ENCODE peak calls at places on chromosome 16, in six cellular contexts. W is PC-3, D is PC-9, A is MM.1S, T is GM23248, S is HCT116. O is an unnamed sample. For H3K9me2, the result is how much of the 10 kb centered on the place peaks cover.

GRCh38 chr16:3282103-3282746 is 1.1 kb upstream of the ZNF263 start:
- DNase-seq in W (peak), D (no peak), A (no peak), T (peak), S (no peak), O (no peak)

GRCh38 chr16:3797473-3797872 is 80.1 kb upstream of the TRAP1 start:
- DNase-seq in W (no peak), D (no peak), A (peak), T (no peak), S (no peak), O (no peak)

GRCh38 chr16:88195021-88195581 is 187.7 kb upstream of the ZNF469 start:
- DNase-seq in W (no peak), D (no peak), A (no peak), T (peak), S (no peak), O (no peak)

GRCh38 chr16:10514369-10515055 is 65.9 kb downstream of the EMP2 start:
- DNase-seq in W (peak), D (peak), A (peak), T (peak), S (peak), O (peak)

GRCh38 chr16:71629617-71630016 is 3.6 kb downstream of the MARVELD3 start:
- DNase-seq in W (no peak), D (no peak), A (no peak), T (no peak), S (no peak), O (no peak)

GRCh38 chr16:74592847-74593246 is 14.1 kb downstream of the GLG1 start:
- DNase-seq in W (no peak), D (no peak), A (no peak), T (no peak), S (no peak), O (no peak)

GRCh38 chr16:28522792-28523191 is 16.0 kb downstream of the NUPR1 start:
- DNase-seq in W (no peak), D (no peak), A (no peak), T (no peak), S (no peak), O (no peak)

GRCh38 chr16:52095466-52095865 is 451.5 kb downstream of the TOX3 start:
- DNase-seq in W (no peak), D (no peak), A (no peak), T (no peak), S (no peak), O (no peak)

GRCh38 chr16:49503242-49504022 is 129.8 kb downstream of the C16orf78 start:
- DNase-seq in W (no peak), D (no peak), A (no peak), T (no peak), S (no peak), O (no peak)

GRCh38 chr16:57899771-57900661 is 70.9 kb downstream of the CNGB1 start:
- DNase-seq in W (peak), D (peak), A (peak), T (peak), S (peak), O (peak)

GRCh38 chr16:86510465-86511261 is at the start of gene FOXF1:
- DNase-seq in W (no peak), D (no peak), A (no peak), T (peak), S (no peak), O (no peak)

GRCh38 chr16:56532714-56533113 is 12.9 kb upstream of the BBS2 start:
- DNase-seq in W (peak), D (no peak), A (no peak), T (no peak), S (peak), O (no peak)

GRCh38 chr16:62213763-62214162 is 177.5 kb upstream of the CDH8 start:
- DNase-seq in W (no peak), D (no peak), A (no peak), T (no peak), S (no peak), O (peak)

GRCh38 chr16:3861808-3862451 is 18.6 kb downstream of the CREBBP start:
- DNase-seq in W (no peak), D (no peak), A (no peak), T (peak), S (no peak), O (no peak)

GRCh38 chr16:29784901-29785500 is 5.5 kb upstream of the KIF22 start:
- DNase-seq in W (no peak), D (no peak), A (peak), T (peak), S (no peak), O (peak)
- H3K4me3 ChIP-seq in W (no peak), D (no peak), A (peak), T (peak), S (no peak), O (no peak)

GRCh38 chr16:53833145-53833544 is 129.2 kb downstream of the FTO start:
- DNase-seq in W (no peak), D (no peak), A (no peak), T (no peak), S (no peak), O (no peak)
- H3K27ac ChIP-seq in W (no peak), D (no peak), A (no peak), T (no peak), S (no peak), O (no peak)

GRCh38 chr16:76756423-76756822 is 434.6 kb upstream of the MON1B start:
- DNase-seq in W (peak), D (no peak), A (no peak), T (no peak), S (no peak), O (no peak)
- H3K9me2 ChIP-seq in W (under half), D (under half), A (under half), T (under half), S (under half), O (under half)

GRCh38 chr16:29994613-29995329 is 646 bp downstream of the HIRIP3 start:
- DNase-seq in W (peak), D (peak), A (no peak), T (peak), S (no peak), O (no peak)

GRCh38 chr16:29993191-29993902 is 2.1 kb downstream of the HIRIP3 start:
- DNase-seq in W (no peak), D (no peak), A (no peak), T (no peak), S (no peak), O (no peak)

GRCh38 chr16:29992371-29992967 is 2.9 kb downstream of the HIRIP3 start:
- DNase-seq in W (no peak), D (no peak), A (no peak), T (no peak), S (no peak), O (no peak)

GRCh38 chr16:29995330-29995910 is at the start of gene HIRIP3:
- DNase-seq in W (peak), D (peak), A (peak), T (peak), S (peak), O (peak)

GRCh38 chr16:29993903-29994612 is 1.4 kb downstream of the HIRIP3 start:
- DNase-seq in W (no peak), D (no peak), A (no peak), T (no peak), S (no peak), O (no peak)
- H3K4me3 ChIP-seq in W (peak), D (peak), A (peak), T (peak), S (peak), O (peak)

GRCh38 chr16:72937916-72938315 is 110.0 kb downstream of the ZFHX3 start:
- DNase-seq in W (no peak), D (no peak), A (no peak), T (peak), S (no peak), O (no peak)
- H3K27ac ChIP-seq in W (peak), D (no peak), A (no peak), T (peak), S (no peak), O (no peak)

DNA sequence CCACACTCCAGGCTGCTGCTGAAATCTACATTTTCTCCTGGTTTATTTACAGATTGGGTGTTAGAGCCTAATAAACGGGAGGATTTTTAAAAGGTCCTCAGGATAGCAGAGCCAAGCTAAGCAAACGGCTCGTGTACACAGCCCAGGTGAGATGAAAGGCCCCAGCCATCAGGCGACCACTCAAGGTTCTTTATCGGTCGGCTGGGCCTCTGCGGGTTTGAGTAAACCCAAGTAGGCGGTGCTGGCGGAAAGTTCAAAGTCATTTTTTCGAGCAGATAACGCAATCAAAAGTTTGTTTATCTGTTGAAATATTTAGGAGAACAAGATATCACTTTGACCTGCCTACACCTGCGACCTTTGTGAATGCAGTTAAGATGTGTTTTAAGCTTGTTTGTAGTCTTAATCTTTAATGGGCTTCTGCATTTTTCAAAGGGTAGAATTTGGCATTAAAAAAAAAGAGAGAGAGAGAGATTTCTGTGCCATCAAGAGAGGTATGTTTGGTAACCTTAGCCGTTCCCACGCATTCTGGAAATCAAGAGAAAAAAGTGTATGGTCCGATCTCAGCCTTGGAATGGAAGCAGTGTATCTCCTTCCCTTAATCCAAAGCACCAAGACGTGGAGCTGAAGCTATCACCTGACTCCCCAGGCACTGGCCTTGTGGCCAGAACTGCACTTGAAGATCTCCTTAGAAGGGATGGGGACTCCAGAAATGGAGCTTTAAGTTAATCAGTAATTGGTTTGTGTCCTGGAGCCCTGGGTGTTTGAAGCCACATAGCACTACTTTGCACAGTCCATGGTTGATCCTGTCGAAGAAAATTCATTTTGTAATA is 301.7 kb upstream of the IRX5 start:
- DNase-seq in W (no peak), D (no peak), A (no peak), T (no peak), S (no peak), O (no peak)
- H3K9me2 ChIP-seq in W (under half), D (under half), A (under half), T (under half), S (under half), O (under half)

GRCh38 chr16:89476379-89476778 is 14.0 kb downstream of the ANKRD11 start:
- DNase-seq in W (peak), D (peak), A (no peak), T (no peak), S (no peak), O (no peak)
- H3K4me3 ChIP-seq in W (no peak), D (peak), A (no peak), T (no peak), S (no peak), O (peak)

O was measured in OCI-LY7.